ENCODE peak calls at places on chromosomes 3 and 15, in five cellular contexts. One of them, this sample, is unnamed.

GRCh38 chr3:38657369-38657768 is 7.9 kb upstream of the SCN5A start:
- DNase-seq in sciatic nerve: no peak
- DNase-seq in GM23338: no peak
- DNase-seq in AML-193: no peak
- DNase-seq in C1 segment of cervical spinal cord: no peak
- DNase-seq in this sample: no peak

GRCh38 chr15:98582900-98583554 is 65.3 kb upstream of the IGF1R start:
- DNase-seq in sciatic nerve: no peak
- DNase-seq in GM23338: no peak
- DNase-seq in AML-193: no peak
- DNase-seq in C1 segment of cervical spinal cord: no peak
- DNase-seq in this sample: no peak

GRCh38 chr3:101623656-101624055 is 49.7 kb downstream of the PCNP start:
- DNase-seq in sciatic nerve: no peak
- DNase-seq in GM23338: no peak
- DNase-seq in AML-193: no peak
- DNase-seq in C1 segment of cervical spinal cord: no peak
- DNase-seq in this sample: no peak

GRCh38 chr3:51988286-51989146 is 5.2 kb downstream of the ACY1 start:
- DNase-seq in sciatic nerve: no peak
- DNase-seq in GM23338: no peak
- DNase-seq in AML-193: no peak
- DNase-seq in C1 segment of cervical spinal cord: no peak
- DNase-seq in this sample: no peak

GRCh38 chr15:68612979-68613740 is 34.4 kb downstream of the CORO2B start:
- DNase-seq in sciatic nerve: no peak
- DNase-seq in GM23338: no peak
- DNase-seq in AML-193: no peak
- DNase-seq in C1 segment of cervical spinal cord: no peak
- DNase-seq in this sample: peak

GRCh38 chr3:80889643-80890042 is 871.8 kb downstream of the GBE1 start:
- DNase-seq in sciatic nerve: no peak
- DNase-seq in GM23338: no peak
- DNase-seq in AML-193: no peak
- DNase-seq in C1 segment of cervical spinal cord: no peak
- DNase-seq in this sample: no peak

GRCh38 chr3:35067750-35068149 is 571.6 kb upstream of the ARPP21 start:
- DNase-seq in sciatic nerve: no peak
- DNase-seq in GM23338: no peak
- DNase-seq in AML-193: no peak
- DNase-seq in C1 segment of cervical spinal cord: no peak
- DNase-seq in this sample: peak

GRCh38 chr15:90029024-90029423 is 27.9 kb downstream of the ZNF710 start:
- DNase-seq in sciatic nerve: peak
- DNase-seq in GM23338: no peak
- DNase-seq in AML-193: no peak
- DNase-seq in C1 segment of cervical spinal cord: no peak
- DNase-seq in this sample: no peak

GRCh38 chr15:59260090-59260489 is 53.4 kb downstream of the LDHAL6B start:
- DNase-seq in sciatic nerve: no peak
- DNase-seq in GM23338: no peak
- DNase-seq in AML-193: no peak
- DNase-seq in C1 segment of cervical spinal cord: peak
- DNase-seq in this sample: no peak

GRCh38 chr15:74907277-74907870 is 723 bp upstream of the FAM219B start:
- DNase-seq in sciatic nerve: no peak
- DNase-seq in GM23338: no peak
- DNase-seq in AML-193: no peak
- DNase-seq in C1 segment of cervical spinal cord: no peak
- DNase-seq in this sample: no peak

GRCh38 chr15:31338879-31339557 is 12.4 kb downstream of the KLF13 start:
- DNase-seq in sciatic nerve: peak
- DNase-seq in GM23338: peak
- DNase-seq in AML-193: no peak
- DNase-seq in C1 segment of cervical spinal cord: peak
- DNase-seq in this sample: peak

GRCh38 chr15:65796610-65797012 is 4.5 kb upstream of the DENND4A start:
- DNase-seq in sciatic nerve: no peak
- DNase-seq in GM23338: no peak
- DNase-seq in AML-193: no peak
- DNase-seq in C1 segment of cervical spinal cord: no peak
- DNase-seq in this sample: peak

GRCh38 chr15:83739629-83740028 is 85.7 kb downstream of the ADAMTSL3 start:
- DNase-seq in sciatic nerve: no peak
- DNase-seq in GM23338: no peak
- DNase-seq in AML-193: no peak
- DNase-seq in C1 segment of cervical spinal cord: no peak
- DNase-seq in this sample: no peak

GRCh38 chr3:169869484-169870304 is at the start of gene LRRC31:
- DNase-seq in sciatic nerve: no peak
- DNase-seq in GM23338: no peak
- DNase-seq in AML-193: no peak
- DNase-seq in C1 segment of cervical spinal cord: no peak
- DNase-seq in this sample: no peak

GRCh38 chr3:167166594-167167253 is 213.4 kb downstream of the ZBBX start:
- DNase-seq in sciatic nerve: peak
- DNase-seq in GM23338: peak
- DNase-seq in AML-193: no peak
- DNase-seq in C1 segment of cervical spinal cord: peak
- DNase-seq in this sample: no peak

GRCh38 chr3:125163739-125164601 is 48.6 kb downstream of the SLC12A8 start:
- DNase-seq in sciatic nerve: no peak
- DNase-seq in GM23338: peak
- DNase-seq in AML-193: peak
- DNase-seq in C1 segment of cervical spinal cord: no peak
- DNase-seq in this sample: peak

GRCh38 chr15:32033186-32033890 is 3.0 kb downstream of the CHRNA7 start:
- DNase-seq in sciatic nerve: no peak
- DNase-seq in GM23338: no peak
- DNase-seq in AML-193: no peak
- DNase-seq in C1 segment of cervical spinal cord: no peak
- DNase-seq in this sample: no peak

GRCh38 chr3:136281966-136282554 is 31.9 kb downstream of the PCCB start:
- DNase-seq in sciatic nerve: no peak
- DNase-seq in GM23338: no peak
- DNase-seq in AML-193: no peak
- DNase-seq in C1 segment of cervical spinal cord: no peak
- DNase-seq in this sample: no peak

GRCh38 chr3:184761120-184761841 is 49.4 kb upstream of the MAGEF1 start:
- DNase-seq in sciatic nerve: no peak
- DNase-seq in GM23338: no peak
- DNase-seq in AML-193: no peak
- DNase-seq in C1 segment of cervical spinal cord: no peak
- DNase-seq in this sample: no peak

GRCh38 chr3:110062711-110063110 is 725.4 kb upstream of the DPPA4 start:
- DNase-seq in sciatic nerve: no peak
- DNase-seq in GM23338: no peak
- DNase-seq in AML-193: no peak
- DNase-seq in C1 segment of cervical spinal cord: no peak
- DNase-seq in this sample: no peak

GRCh38 chr15:89034305-89034704 is 54.0 kb upstream of the ABHD2 start:
- DNase-seq in sciatic nerve: no peak
- DNase-seq in GM23338: no peak
- DNase-seq in AML-193: no peak
- DNase-seq in C1 segment of cervical spinal cord: no peak
- DNase-seq in this sample: peak

GRCh38 chr3:61612211-61612995 is 51.0 kb downstream of the PTPRG start:
- DNase-seq in sciatic nerve: no peak
- DNase-seq in GM23338: peak
- DNase-seq in AML-193: no peak
- DNase-seq in C1 segment of cervical spinal cord: no peak
- DNase-seq in this sample: no peak

GRCh38 chr3:115922681-115923347 is 299.5 kb downstream of the GAP43 start:
- DNase-seq in sciatic nerve: no peak
- DNase-seq in GM23338: peak
- DNase-seq in AML-193: no peak
- DNase-seq in C1 segment of cervical spinal cord: no peak
- DNase-seq in this sample: no peak

GRCh38 chr3:138367912-138368311 is 19.5 kb downstream of the MRAS start:
- DNase-seq in sciatic nerve: peak
- DNase-seq in GM23338: no peak
- DNase-seq in AML-193: no peak
- DNase-seq in C1 segment of cervical spinal cord: peak
- DNase-seq in this sample: peak

GRCh38 chr3:174408310-174408709 is 450.8 kb upstream of the NAALADL2 start:
- DNase-seq in sciatic nerve: no peak
- DNase-seq in GM23338: no peak
- DNase-seq in AML-193: no peak
- DNase-seq in C1 segment of cervical spinal cord: no peak
- DNase-seq in this sample: no peak

GRCh38 chr3:50340404-50341329 is at the start of gene RASSF1:
- DNase-seq in sciatic nerve: peak
- DNase-seq in GM23338: peak
- DNase-seq in AML-193: peak
- DNase-seq in C1 segment of cervical spinal cord: no peak
- DNase-seq in this sample: peak

GRCh38 chr3:14170569-14171159 is 7.7 kb downstream of the XPC start:
- DNase-seq in sciatic nerve: no peak
- DNase-seq in GM23338: no peak
- DNase-seq in AML-193: no peak
- DNase-seq in C1 segment of cervical spinal cord: no peak
- DNase-seq in this sample: no peak

GRCh38 chr3:114152519-114153151 is 26.2 kb downstream of the DRD3 start:
- DNase-seq in sciatic nerve: peak
- DNase-seq in GM23338: peak
- DNase-seq in AML-193: peak
- DNase-seq in C1 segment of cervical spinal cord: peak
- DNase-seq in this sample: peak

GRCh38 chr3:183591881-183592521 is 36.5 kb upstream of the KLHL6 start:
- DNase-seq in sciatic nerve: no peak
- DNase-seq in GM23338: peak
- DNase-seq in AML-193: peak
- DNase-seq in C1 segment of cervical spinal cord: no peak
- DNase-seq in this sample: peak

GRCh38 chr3:71423151-71423906 is 160.2 kb downstream of the FOXP1 start:
- DNase-seq in sciatic nerve: no peak
- DNase-seq in GM23338: no peak
- DNase-seq in AML-193: no peak
- DNase-seq in C1 segment of cervical spinal cord: no peak
- DNase-seq in this sample: no peak

GRCh38 chr15:44706946-44707636 is 4.0 kb downstream of the PATL2 start:
- DNase-seq in sciatic nerve: no peak
- DNase-seq in GM23338: no peak
- DNase-seq in AML-193: no peak
- DNase-seq in C1 segment of cervical spinal cord: no peak
- DNase-seq in this sample: no peak

GRCh38 chr3:46725663-46726314 is 8.1 kb upstream of the PRSS50 start:
- DNase-seq in sciatic nerve: no peak
- DNase-seq in GM23338: no peak
- DNase-seq in AML-193: no peak
- DNase-seq in C1 segment of cervical spinal cord: no peak
- DNase-seq in this sample: no peak

GRCh38 chr15:40082195-40082868 is 26.3 kb downstream of the BMF start:
- DNase-seq in sciatic nerve: no peak
- DNase-seq in GM23338: no peak
- DNase-seq in AML-193: no peak
- DNase-seq in C1 segment of cervical spinal cord: no peak
- DNase-seq in this sample: no peak

GRCh38 chr3:183158552-183159006 is 4.0 kb downstream of the LAMP3 start:
- DNase-seq in sciatic nerve: no peak
- DNase-seq in GM23338: no peak
- DNase-seq in AML-193: no peak
- DNase-seq in C1 segment of cervical spinal cord: no peak
- DNase-seq in this sample: peak

GRCh38 chr3:15295506-15295905 is 36.9 kb downstream of the SH3BP5 start:
- DNase-seq in sciatic nerve: peak
- DNase-seq in GM23338: no peak
- DNase-seq in AML-193: peak
- DNase-seq in C1 segment of cervical spinal cord: no peak
- DNase-seq in this sample: peak

GRCh38 chr15:79680721-79681120 is 216.1 kb downstream of the MTHFS start:
- DNase-seq in sciatic nerve: no peak
- DNase-seq in GM23338: peak
- DNase-seq in AML-193: no peak
- DNase-seq in C1 segment of cervical spinal cord: no peak
- DNase-seq in this sample: no peak

GRCh38 chr3:149572796-149573414 is 84.9 kb downstream of the WWTR1 start:
- DNase-seq in sciatic nerve: no peak
- DNase-seq in GM23338: no peak
- DNase-seq in AML-193: no peak
- DNase-seq in C1 segment of cervical spinal cord: no peak
- DNase-seq in this sample: no peak

GRCh38 chr15:60301024-60301423 is 96.8 kb downstream of the ANXA2 start:
- DNase-seq in sciatic nerve: no peak
- DNase-seq in GM23338: no peak
- DNase-seq in AML-193: no peak
- DNase-seq in C1 segment of cervical spinal cord: no peak
- DNase-seq in this sample: peak